ENCODE peak calls at places on chromosome 10, in six cellular contexts. K is activated CD8-positive, alpha-beta memory T cell treated with anti-CD3 and anti-CD28 coated beads, Interleukin-2, amount 10 ng/mL, durations not matched to agents 7 days and 5 days; T is T-helper 9 cell; R is esophagus squamous epithelium; B is non-pigmented ciliary epithelial cell; S is stomach. F is an unnamed sample.

GRCh38 chr10:74145133-74145532 is 5.5 kb downstream of the AP3M1 start:
- DNase-seq in T (no peak), B (no peak), R (no peak), S (no peak), K (no peak), F (no peak)

GRCh38 chr10:124654686-124655085 is 89.5 kb downstream of the FAM53B start:
- DNase-seq in K (no peak), R (no peak), B (no peak), T (no peak), S (no peak), F (no peak)

GRCh38 chr10:37582237-37582636 is 275.2 kb downstream of the ZNF248 start:
- DNase-seq in K (no peak), R (no peak), S (no peak), T (no peak), B (no peak), F (no peak)

GRCh38 chr10:86958109-86958830 is at the start of gene SNCG:
- DNase-seq in R (no peak), K (no peak), T (no peak), S (peak), B (no peak), F (no peak)

GRCh38 chr10:1133495-1134045 is 77.4 kb downstream of the WDR37 start:
- DNase-seq in R (no peak), B (no peak), S (no peak), T (no peak), K (no peak), F (no peak)

GRCh38 chr10:73859441-73860049 is 14.8 kb downstream of the CAMK2G start:
- DNase-seq in B (no peak), K (peak), S (no peak), R (no peak), T (peak), F (no peak)

GRCh38 chr10:132422931-132423813 is 26.2 kb downstream of the PWWP2B start:
- DNase-seq in B (no peak), T (no peak), S (no peak), K (no peak), R (no peak), F (no peak)

GRCh38 chr10:5619366-5620211 is 46.8 kb downstream of the ASB13 start:
- DNase-seq in R (no peak), S (no peak), B (no peak), T (no peak), K (no peak), F (no peak)

GRCh38 chr10:87771871-87772500 is 46.0 kb downstream of the ATAD1 start:
- DNase-seq in S (no peak), T (no peak), R (no peak), K (no peak), B (no peak), F (no peak)

GRCh38 chr10:79116801-79117723 is 48.3 kb downstream of the ZMIZ1 start:
- DNase-seq in K (no peak), S (peak), R (no peak), T (no peak), B (no peak), F (no peak)

F was measured in C1 segment of cervical spinal cord.